ENCODE peak calls at places on chromosomes 2 and 18, in four cellular contexts. One of them, this sample, is unnamed. For H3K9me3, the result is how much of the 10 kb centered on the place peaks cover.

GRCh38 chr2:127400897-127401756 is 13.4 kb upstream of the MAP3K2 start:
- DNase-seq in stomach: peak
- DNase-seq in upper lobe of right lung: peak
- DNase-seq in GM23248: peak
- DNase-seq in this sample: no peak

GRCh38 chr2:160460333-160460731 is 33.3 kb downstream of the RBMS1 start:
- DNase-seq in stomach: no peak
- DNase-seq in upper lobe of right lung: no peak
- DNase-seq in GM23248: no peak
- DNase-seq in this sample: no peak

GRCh38 chr2:6793913-6794312 is 71.8 kb downstream of the CMPK2 start:
- DNase-seq in stomach: no peak
- DNase-seq in upper lobe of right lung: no peak
- DNase-seq in GM23248: no peak
- DNase-seq in this sample: no peak

GRCh38 chr2:152127628-152128027 is 28.8 kb upstream of the CACNB4 start:
- DNase-seq in stomach: no peak
- DNase-seq in upper lobe of right lung: no peak
- DNase-seq in GM23248: no peak
- DNase-seq in this sample: no peak

GRCh38 chr2:109065335-109065734 is 63.7 kb upstream of the SH3RF3 start:
- DNase-seq in stomach: peak
- DNase-seq in upper lobe of right lung: no peak
- DNase-seq in GM23248: no peak
- DNase-seq in this sample: no peak

GRCh38 chr18:72727038-72727690 is 140.6 kb downstream of the NETO1 start:
- DNase-seq in stomach: no peak
- DNase-seq in upper lobe of right lung: no peak
- DNase-seq in GM23248: no peak
- DNase-seq in this sample: no peak

GRCh38 chr2:113720167-113720566 is 36.3 kb downstream of the SLC35F5 start:
- DNase-seq in stomach: no peak
- DNase-seq in upper lobe of right lung: no peak
- DNase-seq in GM23248: peak
- DNase-seq in this sample: no peak

GRCh38 chr18:31230495-31230894 is 67.8 kb upstream of the DSC1 start:
- DNase-seq in stomach: no peak
- DNase-seq in upper lobe of right lung: no peak
- DNase-seq in GM23248: no peak
- DNase-seq in this sample: no peak

GRCh38 chr2:147174824-147175254 is 670.0 kb upstream of the ACVR2A start:
- DNase-seq in stomach: no peak
- DNase-seq in upper lobe of right lung: no peak
- DNase-seq in GM23248: no peak
- DNase-seq in this sample: no peak

GRCh38 chr2:73266061-73266891 is 18.0 kb downstream of the FBXO41 start:
- DNase-seq in stomach: no peak
- DNase-seq in upper lobe of right lung: peak
- DNase-seq in GM23248: no peak
- DNase-seq in this sample: no peak

GRCh38 chr18:32669549-32670165 is 103.2 kb downstream of the KLHL14 start:
- DNase-seq in stomach: no peak
- DNase-seq in upper lobe of right lung: no peak
- DNase-seq in GM23248: no peak
- DNase-seq in this sample: no peak

GRCh38 chr2:161416633-161417427 is 733 bp downstream of the TBR1 start:
- DNase-seq in stomach: no peak
- DNase-seq in upper lobe of right lung: no peak
- DNase-seq in GM23248: peak
- DNase-seq in this sample: no peak

GRCh38 chr2:239173301-239173700 is 227.5 kb downstream of the HDAC4 start:
- DNase-seq in stomach: no peak
- DNase-seq in upper lobe of right lung: no peak
- DNase-seq in GM23248: no peak
- DNase-seq in this sample: no peak

GRCh38 chr18:3041857-3042256 is 28.9 kb upstream of the LPIN2 start:
- DNase-seq in stomach: no peak
- DNase-seq in upper lobe of right lung: no peak
- DNase-seq in GM23248: no peak
- DNase-seq in this sample: no peak

GRCh38 chr2:236010920-236011685 is 157.1 kb downstream of the GBX2 start:
- DNase-seq in stomach: no peak
- DNase-seq in upper lobe of right lung: no peak
- DNase-seq in GM23248: no peak
- DNase-seq in this sample: no peak

GRCh38 chr2:96734899-96735585 is 4.8 kb downstream of the LMAN2L start:
- DNase-seq in stomach: no peak
- DNase-seq in upper lobe of right lung: no peak
- DNase-seq in GM23248: no peak
- DNase-seq in this sample: no peak

GRCh38 chr18:47917923-47918610 is 12.4 kb downstream of the SMAD2 start:
- DNase-seq in stomach: no peak
- DNase-seq in upper lobe of right lung: no peak
- DNase-seq in GM23248: no peak
- DNase-seq in this sample: no peak

GRCh38 chr2:32558492-32558891 is 69.4 kb upstream of the TTC27 start:
- DNase-seq in stomach: no peak
- DNase-seq in upper lobe of right lung: no peak
- DNase-seq in GM23248: no peak
- DNase-seq in this sample: no peak

GRCh38 chr18:78799382-78800089 is 180.1 kb upstream of the SALL3 start:
- DNase-seq in stomach: no peak
- DNase-seq in upper lobe of right lung: peak
- DNase-seq in GM23248: no peak
- DNase-seq in this sample: no peak

GRCh38 chr2:9714630-9715214 is 83.9 kb upstream of the YWHAQ start:
- DNase-seq in stomach: no peak
- DNase-seq in upper lobe of right lung: peak
- DNase-seq in GM23248: no peak
- DNase-seq in this sample: no peak

GRCh38 chr18:50663626-50664441 is 103.9 kb downstream of the MAPK4 start:
- DNase-seq in stomach: no peak
- DNase-seq in upper lobe of right lung: no peak
- DNase-seq in GM23248: no peak
- DNase-seq in this sample: no peak
- H3K9me3 ChIP-seq in stomach: under half
- H3K9me3 ChIP-seq in upper lobe of right lung: under half
- H3K9me3 ChIP-seq in GM23248: under half
- H3K9me3 ChIP-seq in this sample: under half

GRCh38 chr18:14974088-14974487 is 226.1 kb downstream of the ANKRD30B start:
- DNase-seq in stomach: no peak
- DNase-seq in upper lobe of right lung: no peak
- DNase-seq in GM23248: no peak
- DNase-seq in this sample: no peak

GRCh38 chr18:14969507-14969906 is 221.5 kb downstream of the ANKRD30B start:
- DNase-seq in stomach: no peak
- DNase-seq in upper lobe of right lung: no peak
- DNase-seq in GM23248: no peak
- DNase-seq in this sample: no peak

GRCh38 chr18:14974576-14974975 is 226.6 kb downstream of the ANKRD30B start:
- DNase-seq in stomach: no peak
- DNase-seq in upper lobe of right lung: no peak
- DNase-seq in GM23248: peak
- DNase-seq in this sample: no peak

GRCh38 chr18:14970027-14970426 is 222.1 kb downstream of the ANKRD30B start:
- DNase-seq in stomach: no peak
- DNase-seq in upper lobe of right lung: no peak
- DNase-seq in GM23248: peak
- DNase-seq in this sample: no peak

GRCh38 chr18:14971461-14972185 is 223.7 kb downstream of the ANKRD30B start:
- DNase-seq in stomach: no peak
- DNase-seq in upper lobe of right lung: no peak
- DNase-seq in GM23248: peak
- DNase-seq in this sample: no peak
- H3K9me3 ChIP-seq in stomach: under half
- H3K9me3 ChIP-seq in upper lobe of right lung: under half
- H3K9me3 ChIP-seq in GM23248: under half
- H3K9me3 ChIP-seq in this sample: under half

GRCh38 chr18:80023173-80023572 is 11.1 kb upstream of the RBFA start:
- DNase-seq in stomach: no peak
- DNase-seq in upper lobe of right lung: no peak
- DNase-seq in GM23248: peak
- DNase-seq in this sample: no peak

GRCh38 chr18:80026363-80026762 is 7.9 kb upstream of the RBFA start:
- DNase-seq in stomach: no peak
- DNase-seq in upper lobe of right lung: no peak
- DNase-seq in GM23248: no peak
- DNase-seq in this sample: no peak

GRCh38 chr18:80022613-80023012 is 11.6 kb upstream of the RBFA start:
- DNase-seq in stomach: no peak
- DNase-seq in upper lobe of right lung: no peak
- DNase-seq in GM23248: peak
- DNase-seq in this sample: no peak
- H3K9me3 ChIP-seq in stomach: half or more
- H3K9me3 ChIP-seq in upper lobe of right lung: half or more
- H3K9me3 ChIP-seq in GM23248: under half
- H3K9me3 ChIP-seq in this sample: under half

DNA sequence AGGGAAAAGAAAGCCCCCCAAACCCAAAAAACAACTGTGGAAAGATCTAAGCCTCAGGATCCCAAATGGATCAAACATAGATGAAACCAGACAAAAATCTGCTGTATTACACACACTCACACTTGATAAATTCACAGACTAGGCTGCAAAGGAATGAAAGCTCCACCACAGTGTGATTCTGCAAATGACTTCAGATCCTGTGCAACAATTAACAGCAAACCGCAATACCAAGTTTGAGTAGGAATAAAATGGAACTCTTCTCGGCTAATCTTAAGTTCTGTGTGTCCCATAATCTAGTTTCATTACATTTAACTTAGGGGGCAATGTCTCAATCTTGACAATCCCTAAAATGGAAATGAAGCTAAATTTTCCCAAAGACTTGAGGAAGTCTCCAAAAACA is 11.9 kb downstream of the CLK1 start:
- DNase-seq in stomach: no peak
- DNase-seq in upper lobe of right lung: no peak
- DNase-seq in GM23248: no peak
- DNase-seq in this sample: no peak
- H3K9me3 ChIP-seq in stomach: under half
- H3K9me3 ChIP-seq in upper lobe of right lung: under half
- H3K9me3 ChIP-seq in GM23248: under half
- H3K9me3 ChIP-seq in this sample: under half

GRCh38 chr2:80968450-80968849 is 663.9 kb upstream of the LRRTM1 start:
- DNase-seq in stomach: no peak
- DNase-seq in upper lobe of right lung: no peak
- DNase-seq in GM23248: no peak
- DNase-seq in this sample: no peak
- H3K9me3 ChIP-seq in stomach: under half
- H3K9me3 ChIP-seq in upper lobe of right lung: under half
- H3K9me3 ChIP-seq in GM23248: under half
- H3K9me3 ChIP-seq in this sample: under half

GRCh38 chr2:101909760-101910159 is 82.0 kb upstream of the IL1R2 start:
- DNase-seq in stomach: no peak
- DNase-seq in upper lobe of right lung: no peak
- DNase-seq in GM23248: no peak
- DNase-seq in this sample: no peak
- H3K9me3 ChIP-seq in stomach: under half
- H3K9me3 ChIP-seq in upper lobe of right lung: under half
- H3K9me3 ChIP-seq in GM23248: under half
- H3K9me3 ChIP-seq in this sample: under half

GRCh38 chr2:13651684-13652131 is 935.0 kb downstream of the TRIB2 start:
- DNase-seq in stomach: no peak
- DNase-seq in upper lobe of right lung: no peak
- DNase-seq in GM23248: no peak
- DNase-seq in this sample: no peak
- H3K9me3 ChIP-seq in stomach: under half
- H3K9me3 ChIP-seq in upper lobe of right lung: under half
- H3K9me3 ChIP-seq in GM23248: under half
- H3K9me3 ChIP-seq in this sample: under half

This sample was measured in T-helper 17 cell.